ENCODE peak calls at places on chromosomes 11 and 22, in ten cellular contexts. G is HFF-Myc, Q is left ventricle myocardium inferior, H is HFFc6, Y is mucosa of descending colon, T is foreskin keratinocyte, U is epithelial cell of esophagus, C is fibroblast of pulmonary artery, W is tibial artery, L is progenitor cell of endocrine pancreas. E is an unnamed sample.

GRCh38 chr11:36389811-36390210 is 93.7 kb downstream of the PRR5L start:
- DNase-seq in L (no peak), C (no peak), Y (no peak), Q (no peak), H (no peak), U (peak; percentile 51), G (no peak), T (no peak), W (no peak), E (no peak)

GRCh38 chr11:2704356-2704755 is 4.6 kb upstream of the KCNQ1OT1 start:
- DNase-seq in C (no peak), U (no peak), G (no peak), H (no peak), Y (peak; percentile 8), T (no peak), W (no peak), L (no peak), Q (peak; percentile 3), E (no peak)

GRCh38 chr11:118338637-118339061 is 3.9 kb downstream of the CD3D start:
- DNase-seq in Y (peak; percentile 59), W (no peak), G (no peak), L (no peak), T (no peak), H (no peak), U (peak; percentile 46), Q (no peak), C (peak; percentile 21), E (no peak)

GRCh38 chr11:74418509-74418895 is 20.3 kb upstream of the PGM2L1 start:
- DNase-seq in W (no peak), L (no peak), H (peak; percentile 41), U (peak; percentile 82), Q (no peak), Y (no peak), G (peak; percentile 73), T (no peak), C (peak; percentile 81), E (no peak)

GRCh38 chr22:22812031-22812905 is 75.3 kb upstream of the IGLL5 start:
- DNase-seq in Q (no peak), Y (no peak), U (no peak), W (no peak), H (no peak), C (no peak), L (no peak), G (no peak), T (no peak), E (no peak)

GRCh38 chr22:28822930-28823481 is 22.6 kb upstream of the XBP1 start:
- DNase-seq in L (no peak), Y (no peak), W (no peak), G (no peak), Q (no peak), H (no peak), C (no peak), U (no peak), T (no peak), E (no peak)

GRCh38 chr11:35487532-35488078 is 37.8 kb downstream of the PAMR1 start:
- DNase-seq in L (peak; percentile 23), T (no peak), G (peak; percentile 38), Q (no peak), H (peak; percentile 49), Y (no peak), U (peak; percentile 40), W (no peak), C (peak; percentile 79), E (peak; percentile 68)

GRCh38 chr11:111327908-111328624 is 29.7 kb downstream of the POU2AF3 start:
- DNase-seq in U (no peak), T (no peak), Q (peak; percentile 38), C (no peak), Y (no peak), H (no peak), L (no peak), W (peak; percentile 74), G (no peak), E (no peak)

GRCh38 chr22:40919446-40919845 is 31.7 kb upstream of the RBX1 start:
- DNase-seq in C (peak; percentile 17), H (no peak), W (no peak), U (no peak), G (no peak), L (no peak), Q (no peak), Y (no peak), T (no peak), E (no peak)

GRCh38 chr11:100576044-100577021 is 110.8 kb upstream of the ARHGAP42 start:
- DNase-seq in Y (no peak), H (peak; percentile 53), L (no peak), C (peak; percentile 77), G (no peak), Q (no peak), U (peak; percentile 69), T (peak; percentile 14), W (no peak), E (peak; percentile 30)

GRCh38 chr11:18720811-18721575 is 5.0 kb downstream of the IGSF22 start:
- DNase-seq in L (peak; percentile 62), G (peak; percentile 32), W (peak; percentile 89), Y (peak; percentile 85), T (peak; percentile 44), C (peak; percentile 61), U (peak; percentile 71), H (peak; percentile 31), Q (peak; percentile 85), E (peak; percentile 69)

GRCh38 chr11:92605667-92606066 is 363.8 kb upstream of the MTNR1B start:
- DNase-seq in H (no peak), Y (no peak), W (no peak), Q (no peak), U (no peak), L (no peak), G (no peak), C (no peak), T (no peak), E (no peak)

GRCh38 chr11:133898770-133899115 is 53.4 kb upstream of the SPATA19 start:
- DNase-seq in Q (no peak), H (no peak), Y (no peak), U (no peak), L (no peak), W (peak; percentile 45), C (no peak), T (no peak), G (no peak), E (no peak)

GRCh38 chr11:27514076-27514475 is 7.5 kb upstream of the LIN7C start:
- DNase-seq in G (no peak), L (no peak), Q (peak; percentile 44), T (no peak), U (no peak), W (no peak), H (no peak), C (no peak), Y (no peak), E (no peak)

GRCh38 chr11:130831506-130832385 is 84.5 kb downstream of the SNX19 start:
- DNase-seq in L (no peak), Q (no peak), G (peak; percentile 89), T (no peak), W (no peak), Y (no peak), U (peak; percentile 28), C (no peak), H (no peak), E (no peak)

GRCh38 chr11:77557553-77557952 is 32.2 kb upstream of the AQP11 start:
- DNase-seq in T (no peak), W (no peak), Q (no peak), L (no peak), Y (no peak), C (peak; percentile 18), H (no peak), U (peak; percentile 10), G (no peak), E (peak; percentile 31)
- TF ChIP-seq CTCF in T (peak; percentile 48), W (no peak), Q (peak; percentile 21), L (peak; percentile 18), Y (no peak), C (peak; percentile 13), H (peak; percentile 46), U (peak; percentile 11), G (peak; percentile 30), E (no peak)

GRCh38 chr11:63914896-63915681 is 1.9 kb downstream of the RCOR2 start:
- DNase-seq in Y (no peak), U (no peak), L (no peak), G (no peak), C (no peak), W (no peak), Q (no peak), H (no peak), T (no peak), E (no peak)

GRCh38 chr11:63913866-63914830 is 2.8 kb downstream of the RCOR2 start:
- DNase-seq in Y (no peak), Q (no peak), T (no peak), G (no peak), C (no peak), U (no peak), H (no peak), L (no peak), W (no peak), E (no peak)

GRCh38 chr11:63916837-63917684 is at the start of gene RCOR2:
- DNase-seq in U (peak; percentile 81), G (no peak), Q (peak; percentile 87), C (peak; percentile 89), Y (peak; percentile 84), L (peak; percentile 74), W (peak; percentile 89), T (no peak), H (peak; percentile 45), E (peak; percentile 82)

GRCh38 chr11:63917685-63918523 is 940 bp upstream of the RCOR2 start:
- DNase-seq in T (no peak), U (peak; percentile 41), Q (peak; percentile 84), Y (peak; percentile 82), C (peak; percentile 17), G (no peak), H (no peak), W (peak; percentile 92), L (no peak), E (peak; percentile 34)

GRCh38 chr11:63915961-63916836 is 765 bp downstream of the RCOR2 start:
- DNase-seq in C (peak; percentile 23), Y (peak; percentile 81), U (no peak), H (no peak), W (peak; percentile 79), L (peak; percentile 76), Q (peak; percentile 58), G (no peak), T (no peak), E (peak; percentile 90)
- TF ChIP-seq CTCF in C (peak; percentile 43), Y (peak; percentile 62), U (peak; percentile 59), H (peak; percentile 70), W (peak; percentile 49), L (peak; percentile 73), Q (peak; percentile 67), G (peak; percentile 62), T (peak; percentile 61), E (peak; percentile 60)

GRCh38 chr11:113725411-113725810 is 19.3 kb upstream of the TMPRSS5 start:
- DNase-seq in C (no peak), W (no peak), Q (no peak), G (no peak), T (no peak), Y (no peak), U (no peak), H (no peak), L (no peak), E (no peak)
- TF ChIP-seq CTCF in C (no peak), W (no peak), Q (no peak), G (no peak), T (peak; percentile 13), Y (no peak), U (no peak), H (peak; percentile 27), L (no peak), E (no peak)

DNA sequence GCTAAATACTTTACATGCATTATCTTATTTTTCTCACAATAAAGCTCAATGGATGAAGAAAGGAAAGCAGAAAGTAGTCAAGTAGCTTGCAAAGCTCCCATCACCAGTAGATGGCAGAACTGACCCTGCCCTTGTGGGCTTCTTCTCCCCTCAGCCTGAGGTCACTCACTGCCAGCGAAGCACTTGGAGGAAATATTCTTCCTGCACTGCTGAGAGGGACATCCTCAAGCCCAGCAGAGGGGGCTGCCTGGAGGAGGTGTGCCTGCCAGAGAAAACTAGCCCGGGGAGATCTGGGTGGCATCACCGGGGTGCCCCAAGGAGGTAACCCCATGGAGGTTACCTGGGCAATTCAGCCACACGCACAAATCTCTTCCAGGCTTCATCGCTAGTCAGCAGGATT is 6.6 kb downstream of the APOL4 start:
- DNase-seq in U (peak; percentile 55), W (no peak), Q (peak; percentile 38), Y (peak; percentile 39), G (no peak), H (peak; percentile 65), T (peak; percentile 7), C (peak; percentile 85), L (peak; percentile 34), E (peak; percentile 67)
- TF ChIP-seq CTCF in U (peak; percentile 69), W (peak; percentile 66), Q (peak; percentile 84), Y (peak; percentile 41), G (peak; percentile 79), H (peak; percentile 85), T (peak; percentile 79), C (peak; percentile 85), L (peak; percentile 79), E (no peak)